ENCODE peak calls at places on chromosomes 6 and 20, in four cellular contexts. One of them, this sample, is unnamed.

GRCh38 chr6:57138026-57138425 is 34.1 kb upstream of the BAG2 start:
- DNase-seq in WTC11: no peak
- DNase-seq in HepG2: no peak
- DNase-seq in K562: no peak
- DNase-seq in this sample: no peak

GRCh38 chr6:30932665-30933365 is 845 bp upstream of the SFTA2 start:
- DNase-seq in WTC11: no peak
- DNase-seq in HepG2: no peak
- DNase-seq in K562: no peak
- DNase-seq in this sample: no peak

GRCh38 chr6:42860481-42860880 is 18.9 kb upstream of the RPL7L1 start:
- DNase-seq in WTC11: no peak
- DNase-seq in HepG2: no peak
- DNase-seq in K562: no peak
- DNase-seq in this sample: no peak

GRCh38 chr6:89952361-89952680 is 58.1 kb downstream of the GJA10 start:
- DNase-seq in WTC11: no peak
- DNase-seq in HepG2: no peak
- DNase-seq in K562: no peak
- DNase-seq in this sample: no peak

GRCh38 chr20:3911956-3912355 is 22.8 kb downstream of the PANK2 start:
- DNase-seq in WTC11: no peak
- DNase-seq in HepG2: no peak
- DNase-seq in K562: peak
- DNase-seq in this sample: no peak

GRCh38 chr20:341682-342081 is 5.2 kb upstream of the NRSN2 start:
- DNase-seq in WTC11: no peak
- DNase-seq in HepG2: peak
- DNase-seq in K562: peak
- DNase-seq in this sample: no peak

GRCh38 chr20:33947709-33948295 is 45.9 kb upstream of the RALY start:
- DNase-seq in WTC11: peak
- DNase-seq in HepG2: peak
- DNase-seq in K562: peak
- DNase-seq in this sample: peak

GRCh38 chr6:33374359-33374910 is 17.2 kb upstream of the KIFC1 start:
- DNase-seq in WTC11: no peak
- DNase-seq in HepG2: no peak
- DNase-seq in K562: no peak
- DNase-seq in this sample: no peak

GRCh38 chr6:167706313-167707109 is 120.2 kb upstream of the AFDN start:
- DNase-seq in WTC11: no peak
- DNase-seq in HepG2: no peak
- DNase-seq in K562: no peak
- DNase-seq in this sample: peak

GRCh38 chr6:144478487-144478886 is 193.4 kb downstream of the UTRN start:
- DNase-seq in WTC11: no peak
- DNase-seq in HepG2: no peak
- DNase-seq in K562: no peak
- DNase-seq in this sample: no peak

GRCh38 chr20:33648396-33649004 is 13.6 kb upstream of the C20orf144 start:
- DNase-seq in WTC11: no peak
- DNase-seq in HepG2: no peak
- DNase-seq in K562: no peak
- DNase-seq in this sample: no peak

GRCh38 chr6:142207265-142207877 is 60.3 kb downstream of the VTA1 start:
- DNase-seq in WTC11: peak
- DNase-seq in HepG2: peak
- DNase-seq in K562: peak
- DNase-seq in this sample: no peak

GRCh38 chr6:13733178-13733851 is 21.7 kb upstream of the RANBP9 start:
- DNase-seq in WTC11: no peak
- DNase-seq in HepG2: peak
- DNase-seq in K562: no peak
- DNase-seq in this sample: no peak

GRCh38 chr20:2507875-2508630 is 662 bp downstream of the ZNF343 start:
- DNase-seq in WTC11: no peak
- DNase-seq in HepG2: peak
- DNase-seq in K562: peak
- DNase-seq in this sample: no peak

GRCh38 chr6:39053854-39054576 is 5.4 kb downstream of the GLP1R start:
- DNase-seq in WTC11: no peak
- DNase-seq in HepG2: no peak
- DNase-seq in K562: no peak
- DNase-seq in this sample: no peak

GRCh38 chr6:81962198-81962597 is 209.7 kb upstream of the TENT5A start:
- DNase-seq in WTC11: no peak
- DNase-seq in HepG2: no peak
- DNase-seq in K562: no peak
- DNase-seq in this sample: no peak

GRCh38 chr20:10558635-10559187 is 115.1 kb downstream of the JAG1 start:
- DNase-seq in WTC11: no peak
- DNase-seq in HepG2: no peak
- DNase-seq in K562: no peak
- DNase-seq in this sample: peak

GRCh38 chr20:1474817-1475603 is 8.4 kb upstream of the NSFL1C start:
- DNase-seq in WTC11: no peak
- DNase-seq in HepG2: no peak
- DNase-seq in K562: no peak
- DNase-seq in this sample: no peak

GRCh38 chr20:47360489-47361267 is 4.2 kb upstream of the ZMYND8 start:
- DNase-seq in WTC11: peak
- DNase-seq in HepG2: peak
- DNase-seq in K562: peak
- DNase-seq in this sample: no peak

GRCh38 chr6:105194106-105194505 is 14.3 kb upstream of the POPDC3 start:
- DNase-seq in WTC11: no peak
- DNase-seq in HepG2: no peak
- DNase-seq in K562: no peak
- DNase-seq in this sample: no peak

GRCh38 chr20:63373996-63374395 is 12.8 kb upstream of the CHRNA4 start:
- DNase-seq in WTC11: no peak
- DNase-seq in HepG2: no peak
- DNase-seq in K562: no peak
- DNase-seq in this sample: no peak

GRCh38 chr6:161010418-161010817 is 18.8 kb downstream of the MAP3K4 start:
- DNase-seq in WTC11: no peak
- DNase-seq in HepG2: no peak
- DNase-seq in K562: no peak
- DNase-seq in this sample: no peak

GRCh38 chr6:121161881-121162280 is 172.4 kb downstream of the TBC1D32 start:
- DNase-seq in WTC11: no peak
- DNase-seq in HepG2: no peak
- DNase-seq in K562: no peak
- DNase-seq in this sample: no peak

GRCh38 chr20:50670126-50670862 is 21.0 kb downstream of the RIPOR3 start:
- DNase-seq in WTC11: no peak
- DNase-seq in HepG2: peak
- DNase-seq in K562: no peak
- DNase-seq in this sample: no peak

GRCh38 chr6:42791706-42792320 is 10.0 kb downstream of the BICRAL start:
- DNase-seq in WTC11: no peak
- DNase-seq in HepG2: no peak
- DNase-seq in K562: no peak
- DNase-seq in this sample: no peak

GRCh38 chr6:36355819-36356218 is 19.1 kb upstream of the BNIP5 start:
- DNase-seq in WTC11: no peak
- DNase-seq in HepG2: no peak
- DNase-seq in K562: no peak
- DNase-seq in this sample: no peak

GRCh38 chr6:16446241-16446640 is 207.9 kb downstream of the GMPR start:
- DNase-seq in WTC11: no peak
- DNase-seq in HepG2: no peak
- DNase-seq in K562: no peak
- DNase-seq in this sample: no peak

GRCh38 chr20:11712611-11713160 is 205.0 kb upstream of the BTBD3 start:
- DNase-seq in WTC11: no peak
- DNase-seq in HepG2: no peak
- DNase-seq in K562: no peak
- DNase-seq in this sample: no peak

GRCh38 chr20:5557123-5557522 is 193.1 kb upstream of the SHLD1 start:
- DNase-seq in WTC11: peak
- DNase-seq in HepG2: peak
- DNase-seq in K562: peak
- DNase-seq in this sample: peak

GRCh38 chr6:13445005-13445743 is 42.2 kb downstream of the GFOD1 start:
- DNase-seq in WTC11: peak
- DNase-seq in HepG2: no peak
- DNase-seq in K562: peak
- DNase-seq in this sample: no peak

GRCh38 chr20:18613553-18613952 is 25.7 kb downstream of the DTD1 start:
- DNase-seq in WTC11: no peak
- DNase-seq in HepG2: no peak
- DNase-seq in K562: no peak
- DNase-seq in this sample: no peak
- TF ChIP-seq CBFB in WTC11: no peak
- TF ChIP-seq CBFB in HepG2: no peak
- TF ChIP-seq CBFB in K562: no peak
- TF ChIP-seq CBFB in this sample: no peak

GRCh38 chr6:136657629-136658028 is 107.4 kb upstream of the MAP7 start:
- DNase-seq in WTC11: no peak
- DNase-seq in HepG2: no peak
- DNase-seq in K562: no peak
- DNase-seq in this sample: no peak
- TF ChIP-seq CREB1 in WTC11: no peak
- TF ChIP-seq CREB1 in HepG2: no peak
- TF ChIP-seq CREB1 in K562: no peak
- TF ChIP-seq CREB1 in this sample: no peak

GRCh38 chr6:103405321-103405720 is 1454.4 kb downstream of the HACE1 start:
- DNase-seq in WTC11: peak
- DNase-seq in HepG2: no peak
- DNase-seq in K562: no peak
- DNase-seq in this sample: no peak
- TF ChIP-seq CBFB in WTC11: no peak
- TF ChIP-seq CBFB in HepG2: no peak
- TF ChIP-seq CBFB in K562: no peak
- TF ChIP-seq CBFB in this sample: no peak

GRCh38 chr6:5135783-5136376 is 50.7 kb downstream of the PPP1R3G start:
- DNase-seq in WTC11: peak
- DNase-seq in HepG2: peak
- DNase-seq in K562: peak
- DNase-seq in this sample: no peak
- TF ChIP-seq CREB1 in WTC11: no peak
- TF ChIP-seq CREB1 in HepG2: no peak
- TF ChIP-seq CREB1 in K562: no peak
- TF ChIP-seq CREB1 in this sample: no peak

This sample was measured in GM12878.